ENCODE peak calls at places on chromosome 1, in four cellular contexts. P, S, N and U are unnamed samples.
A peak's percentile ranks its signal among the peaks of the same experiment; 100 is the strongest.

GRCh38 chr1:24720152-24720551 is 25.1 kb upstream of the CLIC4 start:
- DNase-seq in N (no peak), S (peak; percentile 30), P (no peak), U (peak; percentile 60)

GRCh38 chr1:23110391-23110790 is 58.3 kb downstream of the LUZP1 start:
- DNase-seq in P (no peak), S (no peak), N (no peak), U (no peak)

GRCh38 chr1:86650065-86650464 is 54.3 kb upstream of the SH3GLB1 start:
- DNase-seq in P (no peak), S (no peak), N (no peak), U (no peak)

GRCh38 chr1:10686404-10687040 is 109.9 kb downstream of the CASZ1 start:
- DNase-seq in S (no peak), P (no peak), N (no peak), U (no peak)

GRCh38 chr1:108845991-108846390 is 10.9 kb downstream of the AKNAD1 start:
- DNase-seq in P (no peak), S (no peak), N (no peak), U (no peak)

GRCh38 chr1:68234094-68234493 is 1.8 kb upstream of the WLS start:
- DNase-seq in S (no peak), N (no peak), P (no peak), U (no peak)

GRCh38 chr1:200030791-200031190 is 3.3 kb downstream of the NR5A2 start:
- DNase-seq in N (no peak), P (no peak), S (no peak), U (no peak)

GRCh38 chr1:203860396-203860951 is 925 bp upstream of the SNRPE start:
- DNase-seq in P (peak; percentile 17), N (no peak), S (no peak), U (peak; percentile 38)

GRCh38 chr1:54334996-54335395 is 71.2 kb downstream of the SSBP3 start:
- DNase-seq in N (no peak), S (no peak), P (peak; percentile 89), U (peak; percentile 92)

GRCh38 chr1:110336300-110337039 is 2.7 kb upstream of the RBM15 start:
- DNase-seq in P (peak; percentile 25), N (no peak), S (no peak), U (peak; percentile 37)

GRCh38 chr1:162902372-162902771 is 41.4 kb upstream of the CCDC190 start:
- DNase-seq in S (no peak), N (no peak), P (peak; percentile 44), U (peak; percentile 57)

GRCh38 chr1:210233495-210234253 is 1.1 kb downstream of the SERTAD4 start:
- DNase-seq in S (no peak), P (peak; percentile 83), N (no peak), U (peak; percentile 68)

GRCh38 chr1:146020058-146020738 is 1.3 kb downstream of the HJV start:
- DNase-seq in P (no peak), S (no peak), N (no peak), U (no peak)

GRCh38 chr1:78464449-78464891 is 26.3 kb upstream of the PTGFR start:
- DNase-seq in N (no peak), S (no peak), P (no peak), U (no peak)

GRCh38 chr1:110165761-110166231 is 15.5 kb downstream of the SLC6A17 start:
- DNase-seq in N (no peak), P (no peak), S (no peak), U (no peak)

GRCh38 chr1:153678519-153679336 is at the start of gene NPR1:
- DNase-seq in N (no peak), P (peak; percentile 66), S (no peak), U (peak; percentile 27)

GRCh38 chr1:177858222-177858894 is 111.5 kb downstream of the SEC16B start:
- DNase-seq in N (no peak), S (no peak), P (peak; percentile 19), U (peak; percentile 65)

GRCh38 chr1:84327830-84328229 is 26.3 kb downstream of the SAMD13 start:
- DNase-seq in S (no peak), P (no peak), N (no peak), U (no peak)

GRCh38 chr1:19414490-19414889 is 70.8 kb downstream of the CAPZB start:
- DNase-seq in S (no peak), P (no peak), N (no peak), U (no peak)

GRCh38 chr1:226686440-226687436 is 52.3 kb downstream of the ITPKB start:
- DNase-seq in N (no peak), P (no peak), S (no peak), U (no peak)

GRCh38 chr1:53285969-53286760 is 41.7 kb downstream of the LRP8 start:
- DNase-seq in S (no peak), P (no peak), N (no peak), U (no peak)

GRCh38 chr1:167463055-167463454 is 55.3 kb downstream of the CD247 start:
- DNase-seq in N (no peak), P (no peak), S (no peak), U (no peak)

GRCh38 chr1:70220015-70220414 is 1.2 kb upstream of the SRSF11 start:
- DNase-seq in P (no peak), S (no peak), N (no peak), U (no peak)

GRCh38 chr1:187744665-187745064 is 915.9 kb downstream of the PLA2G4A start:
- DNase-seq in N (no peak), P (no peak), S (no peak), U (no peak)